ENCODE peak calls at places on chromosomes 13 and 19, in four cellular contexts. Q, O, Y and S are unnamed samples.

GRCh38 chr19:44718441-44719261 is 19.7 kb downstream of the CEACAM16 start:
- DNase-seq in Q (peak; percentile 78), O (peak; percentile 78), Y (peak; percentile 90), S (no peak)

GRCh38 chr19:19642506-19643157 is 825 bp downstream of the GMIP start:
- DNase-seq in Q (no peak), O (no peak), Y (no peak), S (peak; percentile 30)

GRCh38 chr13:48750588-48751383 is 97.1 kb downstream of the CYSLTR2 start:
- DNase-seq in Q (peak; percentile 74), O (peak; percentile 65), Y (peak; percentile 24), S (no peak)

GRCh38 chr13:20473139-20473538 is 52.5 kb downstream of the CRYL1 start:
- DNase-seq in Q (no peak), O (no peak), Y (no peak), S (no peak)

GRCh38 chr13:73223372-73223781 is 164.6 kb downstream of the KLF5 start:
- DNase-seq in Q (no peak), O (no peak), Y (no peak), S (no peak)

GRCh38 chr19:2478324-2478755 is 2.4 kb downstream of the GADD45B start:
- DNase-seq in Q (peak; percentile 92), O (peak; percentile 71), Y (peak; percentile 81), S (peak; percentile 49)

GRCh38 chr19:33673996-33674395 is 52.2 kb downstream of the CHST8 start:
- DNase-seq in Q (peak; percentile 37), O (no peak), Y (no peak), S (no peak)

GRCh38 chr19:41421314-41421713 is 5.9 kb downstream of the B3GNT8 start:
- DNase-seq in Q (no peak), O (no peak), Y (peak; percentile 79), S (no peak)

GRCh38 chr13:24313449-24313848 is 4.1 kb downstream of the C1QTNF9 start:
- DNase-seq in Q (no peak), O (no peak), Y (no peak), S (no peak)

GRCh38 chr19:11489378-11489777 is 8.5 kb upstream of the ELAVL3 start:
- DNase-seq in Q (no peak), O (no peak), Y (no peak), S (no peak)

GRCh38 chr13:76677047-76677446 is 209.2 kb downstream of the KCTD12 start:
- DNase-seq in Q (peak; percentile 74), O (no peak), Y (peak; percentile 20), S (no peak)

GRCh38 chr13:26619321-26619720 is 61.8 kb downstream of the WASF3 start:
- DNase-seq in Q (no peak), O (no peak), Y (no peak), S (no peak)

GRCh38 chr19:49340069-49340864 is 5.1 kb downstream of the CD37 start:
- DNase-seq in Q (peak; percentile 97), O (peak; percentile 70), Y (peak; percentile 83), S (peak; percentile 47)

GRCh38 chr19:41945135-41945766 is 13.9 kb downstream of the RABAC1 start:
- DNase-seq in Q (no peak), O (no peak), Y (peak; percentile 39), S (peak; percentile 88)

GRCh38 chr13:24742294-24742693 is 21.7 kb upstream of the RNF17 start:
- DNase-seq in Q (no peak), O (no peak), Y (no peak), S (no peak)

GRCh38 chr13:31374682-31375081 is 174.9 kb downstream of the B3GLCT start:
- DNase-seq in Q (no peak), O (no peak), Y (no peak), S (no peak)

GRCh38 chr13:109795021-109795420 is 8.6 kb upstream of the IRS2 start:
- DNase-seq in Q (no peak), O (no peak), Y (no peak), S (no peak)

GRCh38 chr13:66219493-66219892 is 1010.6 kb downstream of the PCDH9 start:
- DNase-seq in Q (no peak), O (no peak), Y (no peak), S (no peak)

GRCh38 chr19:34364830-34365462 is at the start of gene GPI:
- DNase-seq in Q (peak; percentile 77), O (peak; percentile 34), Y (peak; percentile 76), S (peak; percentile 53)

GRCh38 chr13:83327091-83327490 is 555.2 kb downstream of the SLITRK1 start:
- DNase-seq in Q (no peak), O (no peak), Y (no peak), S (no peak)

GRCh38 chr13:60152114-60152513 is 11.6 kb downstream of the DIAPH3 start:
- DNase-seq in Q (no peak), O (no peak), Y (no peak), S (no peak)

GRCh38 chr19:47157455-47158321 is 27.1 kb downstream of the SAE1 start:
- DNase-seq in Q (no peak), O (peak; percentile 60), Y (peak; percentile 62), S (no peak)

GRCh38 chr19:17933414-17934129 is 757 bp downstream of the CCDC124 start:
- DNase-seq in Q (no peak), O (no peak), Y (no peak), S (no peak)

GRCh38 chr19:18401580-18402112 is 4.2 kb upstream of the LRRC25 start:
- DNase-seq in Q (peak; percentile 79), O (no peak), Y (peak; percentile 89), S (no peak)

GRCh38 chr19:55228403-55229031 is at the start of gene TMEM86B:
- DNase-seq in Q (no peak), O (no peak), Y (no peak), S (no peak)

GRCh38 chr19:49896863-49897621 is at the start of gene IL4I1:
- DNase-seq in Q (no peak), O (no peak), Y (no peak), S (peak; percentile 59)

GRCh38 chr13:52026246-52026626 is 1.7 kb downstream of the UTP14C start:
- DNase-seq in Q (no peak), O (no peak), Y (no peak), S (no peak)

GRCh38 chr13:102597029-102598015 is 536 bp downstream of the TPP2 start:
- DNase-seq in Q (peak; percentile 70), O (peak; percentile 23), Y (peak; percentile 39), S (peak; percentile 40)

GRCh38 chr19:32339988-32340874 is 5.2 kb upstream of the ZNF507 start:
- DNase-seq in Q (peak; percentile 86), O (peak; percentile 30), Y (peak; percentile 66), S (peak; percentile 35)
- TF ChIP-seq CTCF in Q (peak; percentile 63), O (peak; percentile 15), Y (peak; percentile 73), S (peak; percentile 70)

GRCh38 chr19:15815306-15815705 is at the start of gene OR10H1:
- DNase-seq in Q (no peak), O (no peak), Y (no peak), S (no peak)
- TF ChIP-seq CTCF in Q (no peak), O (no peak), Y (no peak), S (no peak)

GRCh38 chr19:16096281-16096855 is 15.3 kb upstream of the RAB8A start:
- DNase-seq in Q (no peak), O (no peak), Y (no peak), S (no peak)
- TF ChIP-seq CTCF in Q (no peak), O (no peak), Y (no peak), S (no peak)

DNA sequence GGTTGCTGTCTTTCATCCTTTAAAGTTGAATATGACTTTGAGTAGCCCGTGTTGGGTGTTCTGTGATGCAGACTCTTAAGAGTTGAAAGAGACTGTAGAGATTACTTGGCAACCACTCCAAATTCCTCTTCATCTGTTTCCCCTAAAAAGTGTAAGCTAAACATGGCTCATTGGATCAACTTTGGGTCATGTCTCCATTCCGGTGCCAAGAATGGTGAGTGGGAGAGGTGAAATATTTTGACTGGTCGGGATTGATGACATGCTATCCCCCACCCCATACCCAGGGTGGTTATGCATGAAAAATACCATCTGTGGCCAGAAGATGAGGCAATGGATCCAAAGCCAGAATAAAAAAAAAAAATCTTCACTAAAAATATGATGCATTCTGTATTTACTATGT is 281.3 kb upstream of the SOX21 start:
- DNase-seq in Q (no peak), O (no peak), Y (no peak), S (no peak)
- TF ChIP-seq CTCF in Q (no peak), O (no peak), Y (no peak), S (no peak)

DNA sequence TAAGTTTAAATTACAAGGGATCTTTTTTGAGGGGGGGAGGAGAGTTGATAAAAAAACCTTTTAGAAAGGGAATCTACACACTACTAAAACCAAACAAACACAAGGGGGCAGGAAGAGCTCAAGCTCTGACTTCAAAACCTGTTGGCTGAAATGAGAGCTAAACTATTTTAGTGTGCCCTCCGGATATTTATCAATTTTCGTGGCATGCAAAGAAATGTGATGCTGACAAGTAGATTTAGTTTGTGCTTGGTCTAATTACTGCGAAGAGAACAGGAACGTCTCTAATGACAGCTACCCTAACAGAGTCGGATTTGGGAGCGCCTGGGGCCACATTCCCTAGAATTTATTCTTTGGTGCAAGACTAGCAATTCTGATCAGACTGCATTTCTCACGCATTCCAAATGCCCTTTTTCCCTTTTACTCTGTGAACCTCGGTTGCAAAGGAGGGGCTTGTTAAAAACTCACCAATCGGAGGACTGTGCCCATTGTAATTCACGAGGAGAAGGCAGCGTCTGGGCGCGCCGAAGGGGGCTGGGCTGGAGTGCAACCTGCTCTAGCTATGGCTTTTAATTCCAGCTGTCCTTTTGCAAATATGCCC is 804 bp upstream of the FREM2 start:
- DNase-seq in Q (no peak), O (no peak), Y (peak; percentile 63), S (no peak)
- TF ChIP-seq CTCF in Q (no peak), O (no peak), Y (no peak), S (no peak)

GRCh38 chr19:5503598-5503997 is 48.4 kb downstream of the ZNRF4 start:
- DNase-seq in Q (no peak), O (no peak), Y (no peak), S (no peak)
- TF ChIP-seq CTCF in Q (no peak), O (no peak), Y (no peak), S (no peak)

GRCh38 chr19:674282-675151 is 1.7 kb upstream of the FSTL3 start:
- DNase-seq in Q (no peak), O (peak; percentile 20), Y (no peak), S (no peak)

GRCh38 chr19:664913-665443 is 2.0 kb upstream of the RNF126 start:
- DNase-seq in Q (peak; percentile 86), O (peak; percentile 79), Y (peak; percentile 90), S (peak; percentile 72)

GRCh38 chr19:676343-677105 is at the start of gene FSTL3:
- DNase-seq in Q (no peak), O (peak; percentile 34), Y (no peak), S (no peak)

GRCh38 chr19:676007-676342 is 217 bp upstream of the FSTL3 start:
- DNase-seq in Q (no peak), O (no peak), Y (no peak), S (no peak)

GRCh38 chr19:670609-671075 is 5.5 kb upstream of the FSTL3 start:
- DNase-seq in Q (no peak), O (no peak), Y (no peak), S (no peak)
- TF ChIP-seq CTCF in Q (no peak), O (no peak), Y (no peak), S (no peak)

GRCh38 chr19:883661-884211 is 9.3 kb downstream of the MED16 start:
- DNase-seq in Q (no peak), O (no peak), Y (no peak), S (no peak)
- TF ChIP-seq CTCF in Q (no peak), O (no peak), Y (no peak), S (no peak)